ENCODE peak calls at places on chromosomes 16 and 17, in four cellular contexts. G is OCI-LY7, H is IMR-90, Y is neural progenitor cell. I is an unnamed sample.
A peak's percentile ranks its signal among the peaks of the same experiment; 100 is the strongest.

GRCh38 chr17:32852811-32853210 is 24.1 kb downstream of the MYO1D start:
- DNase-seq in G (no peak), Y (no peak), H (no peak), I (no peak)

GRCh38 chr17:62965149-62965648 is 836 bp upstream of the TANC2 start:
- DNase-seq in G (no peak), H (peak; percentile 52), Y (no peak), I (peak; percentile 32)

GRCh38 chr17:13698832-13699231 is 97.1 kb upstream of the HS3ST3A1 start:
- DNase-seq in G (peak; percentile 4), H (no peak), Y (peak; percentile 9), I (peak; percentile 27)

GRCh38 chr16:20300312-20301097 is 26.8 kb downstream of the GP2 start:
- DNase-seq in G (peak; percentile 52), H (peak; percentile 41), Y (peak; percentile 79), I (peak; percentile 46)

GRCh38 chr17:6455321-6455705 is 11.1 kb downstream of the PIMREG start:
- DNase-seq in Y (peak; percentile 78), H (peak; percentile 17), G (peak; percentile 78), I (no peak)

GRCh38 chr17:66420961-66421371 is 118.6 kb downstream of the PRKCA start:
- DNase-seq in H (peak; percentile 77), G (no peak), Y (no peak), I (no peak)

GRCh38 chr17:17439971-17440843 is 36.6 kb upstream of the MED9 start:
- DNase-seq in H (peak; percentile 42), G (peak; percentile 75), Y (peak; percentile 62), I (peak; percentile 66)

GRCh38 chr16:3578610-3579551 is 1.7 kb upstream of the NLRC3 start:
- DNase-seq in G (peak; percentile 93), H (no peak), Y (no peak), I (peak; percentile 88)

GRCh38 chr16:27355610-27356009 is 41.8 kb downstream of the IL4R start:
- DNase-seq in H (peak; percentile 22), Y (peak; percentile 47), G (peak; percentile 35), I (peak; percentile 45)

GRCh38 chr17:81167194-81167524 is 1.1 kb upstream of the AATK start:
- DNase-seq in Y (no peak), G (no peak), H (no peak), I (no peak)

GRCh38 chr16:89908236-89908635 is 10.4 kb upstream of the MC1R start:
- DNase-seq in G (no peak), H (no peak), Y (no peak), I (no peak)

GRCh38 chr16:65476556-65476955 is 354.7 kb upstream of the CDH11 start:
- DNase-seq in H (no peak), G (no peak), Y (no peak), I (no peak)

GRCh38 chr16:11470676-11471415 is 115.9 kb downstream of the LITAF start:
- DNase-seq in H (peak; percentile 49), G (no peak), Y (no peak), I (no peak)

GRCh38 chr17:31392856-31393748 is 1.6 kb downstream of the RAB11FIP4 start:
- DNase-seq in G (no peak), H (no peak), Y (no peak), I (no peak)

GRCh38 chr16:546909-547770 is 13.1 kb upstream of the PRR35 start:
- DNase-seq in G (no peak), H (peak; percentile 16), Y (peak; percentile 82), I (peak; percentile 49)

GRCh38 chr17:69342896-69343644 is 16.1 kb upstream of the ABCA5 start:
- DNase-seq in H (no peak), Y (no peak), G (no peak), I (no peak)

GRCh38 chr17:74431568-74432483 is at the start of gene GPRC5C:
- DNase-seq in G (no peak), H (no peak), Y (peak; percentile 83), I (no peak)

GRCh38 chr17:39612291-39612894 is 4.7 kb upstream of the NEUROD2 start:
- DNase-seq in G (no peak), H (no peak), Y (no peak), I (no peak)

GRCh38 chr17:15999974-16000827 is 577 bp downstream of the TTC19 start:
- DNase-seq in G (peak; percentile 55), Y (peak; percentile 84), H (peak; percentile 22), I (peak; percentile 49)

GRCh38 chr16:47375423-47375822 is 85.4 kb downstream of the ITFG1 start:
- DNase-seq in G (no peak), H (peak; percentile 28), Y (no peak), I (no peak)

GRCh38 chr16:87384162-87384999 is 805 bp upstream of the FBXO31 start:
- DNase-seq in Y (no peak), G (no peak), H (no peak), I (no peak)

GRCh38 chr17:50459756-50460155 is 8.9 kb downstream of the CHAD start:
- DNase-seq in Y (no peak), G (peak; percentile 24), H (no peak), I (peak; percentile 12)

GRCh38 chr16:67547423-67548264 is 14.7 kb upstream of the CTCF start:
- DNase-seq in G (peak; percentile 99), Y (no peak), H (no peak), I (peak; percentile 95)

GRCh38 chr16:68273896-68274295 is 9.6 kb downstream of the SLC7A6 start:
- DNase-seq in H (no peak), G (no peak), Y (no peak), I (no peak)

GRCh38 chr16:30748634-30749445 is 615 bp downstream of the PHKG2 start:
- DNase-seq in G (peak; percentile 25), H (peak; percentile 52), Y (peak; percentile 70), I (no peak)

DNA sequence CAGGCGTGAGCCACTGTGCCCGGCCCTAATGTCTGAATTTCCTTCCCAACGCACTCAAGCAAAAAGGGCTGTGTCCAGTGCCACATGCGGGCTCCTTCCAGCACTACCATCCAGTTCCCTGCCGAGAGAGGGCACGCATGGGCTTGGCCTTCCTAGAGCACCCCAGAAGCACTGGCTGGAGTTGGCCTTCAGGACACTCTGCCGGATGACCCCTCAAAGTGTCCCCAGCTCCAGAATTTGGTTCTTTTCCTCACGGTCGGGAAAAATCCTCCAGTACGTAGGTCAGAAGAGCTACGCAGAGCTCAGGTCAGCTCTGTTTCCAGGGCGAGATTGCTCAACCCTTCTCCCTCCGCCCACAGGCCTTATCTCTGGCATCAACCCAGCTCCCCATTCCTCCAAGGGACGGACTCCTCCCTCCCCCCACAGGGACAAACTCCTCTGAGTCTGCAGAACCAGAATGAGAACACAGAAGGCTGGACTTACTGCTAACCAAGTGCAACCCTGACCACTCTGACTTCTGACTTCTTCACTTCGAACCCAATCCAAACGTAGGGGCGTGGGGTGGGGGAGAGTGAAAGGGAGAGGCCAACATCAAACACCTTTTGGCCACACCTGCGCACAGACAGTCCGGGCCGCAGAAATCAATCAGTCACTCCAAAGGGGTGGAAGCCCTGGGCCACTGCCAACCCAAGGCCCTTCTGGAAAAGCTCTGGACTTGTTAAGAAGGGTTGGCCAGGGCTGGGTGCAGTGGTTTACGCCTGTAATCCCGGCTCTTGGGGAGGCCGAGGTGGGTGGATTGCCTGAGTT is 3.6 kb downstream of the CDC42EP4 start:
- DNase-seq in G (no peak), Y (no peak), H (peak; percentile 93), I (no peak)
- H2AFZ ChIP-seq in G (no peak overlapping the region), Y (no peak overlapping the region), H (peak overlapping the region; percentile 71), I (no peak overlapping the region)

GRCh38 chr17:7914771-7915610 is 1.1 kb downstream of the RNF227 start:
- DNase-seq in Y (no peak), H (peak; percentile 72), G (no peak), I (no peak)

GRCh38 chr17:7916383-7916677 is 241 bp upstream of the RNF227 start:
- DNase-seq in Y (no peak), G (no peak), H (no peak), I (no peak)

GRCh38 chr17:7916799-7917198 is 710 bp upstream of the RNF227 start:
- DNase-seq in H (peak; percentile 80), G (no peak), Y (no peak), I (peak; percentile 26)

GRCh38 chr17:7912927-7913524 is 3.1 kb downstream of the RNF227 start:
- DNase-seq in H (peak; percentile 80), Y (peak; percentile 81), G (peak; percentile 89), I (peak; percentile 64)

GRCh38 chr17:7915611-7916382 is at the start of gene RNF227:
- DNase-seq in Y (peak; percentile 95), G (peak; percentile 83), H (peak; percentile 96), I (peak; percentile 95)
- H2AFZ ChIP-seq in Y (peak within 1 kb of the TSS; percentile 88), G (peak within 1 kb of the TSS; percentile 81), H (peak within 1 kb of the TSS; percentile 91), I (peak within 1 kb of the TSS; percentile 76)

DNA sequence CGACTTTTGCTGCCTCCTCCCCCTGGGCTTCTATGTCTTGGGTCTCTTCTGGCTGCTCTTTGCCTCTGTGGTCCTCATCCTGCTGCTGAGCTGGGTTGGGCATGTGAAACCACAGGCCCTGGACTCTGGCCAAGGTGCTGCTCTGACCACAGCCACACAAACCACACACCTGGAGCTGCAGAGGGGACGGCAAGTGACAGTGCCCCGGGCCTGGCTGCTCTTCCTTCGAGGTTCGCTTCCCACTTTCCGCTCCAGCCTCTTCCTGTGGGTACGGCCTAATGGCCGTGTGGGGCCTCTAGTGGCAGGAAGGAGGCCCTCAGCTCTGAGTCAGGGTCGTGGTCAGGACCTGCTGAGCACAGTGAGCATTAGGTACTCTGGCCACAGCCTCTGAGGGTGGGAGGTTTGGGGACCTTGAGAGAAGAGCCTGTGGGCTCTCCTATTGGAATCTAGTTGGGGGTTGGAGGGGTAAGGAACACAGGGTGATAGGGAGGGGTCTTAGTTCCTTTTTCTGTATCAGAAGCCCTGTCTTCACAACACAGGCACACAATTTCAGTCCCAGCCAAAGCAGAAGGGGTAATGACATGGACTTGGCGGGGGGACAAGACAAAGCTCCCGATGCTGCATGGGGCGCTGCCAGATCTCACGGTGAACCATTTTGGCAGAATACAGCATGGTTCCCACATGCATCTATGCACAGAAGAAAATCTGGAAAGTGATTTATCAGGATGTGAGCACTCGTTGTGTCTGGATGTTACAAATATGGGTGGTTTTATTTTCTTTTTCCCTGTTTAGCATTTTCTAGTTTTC is 2.3 kb downstream of the GP1BA start:
- DNase-seq in H (peak; percentile 38), Y (no peak), G (no peak), I (no peak)
- H2AFZ ChIP-seq in H (peak overlapping the region; percentile 87), Y (no peak overlapping the region), G (no peak overlapping the region), I (no peak overlapping the region)

GRCh38 chr17:76670708-76671122 is 27.2 kb upstream of the ST6GALNAC1 start:
- DNase-seq in Y (no peak), H (no peak), G (no peak), I (no peak)
- H2AFZ ChIP-seq in Y (peak overlapping the region; percentile 77), H (peak overlapping the region; percentile 99), G (peak overlapping the region; percentile 94), I (peak overlapping the region; percentile 92)

DNA sequence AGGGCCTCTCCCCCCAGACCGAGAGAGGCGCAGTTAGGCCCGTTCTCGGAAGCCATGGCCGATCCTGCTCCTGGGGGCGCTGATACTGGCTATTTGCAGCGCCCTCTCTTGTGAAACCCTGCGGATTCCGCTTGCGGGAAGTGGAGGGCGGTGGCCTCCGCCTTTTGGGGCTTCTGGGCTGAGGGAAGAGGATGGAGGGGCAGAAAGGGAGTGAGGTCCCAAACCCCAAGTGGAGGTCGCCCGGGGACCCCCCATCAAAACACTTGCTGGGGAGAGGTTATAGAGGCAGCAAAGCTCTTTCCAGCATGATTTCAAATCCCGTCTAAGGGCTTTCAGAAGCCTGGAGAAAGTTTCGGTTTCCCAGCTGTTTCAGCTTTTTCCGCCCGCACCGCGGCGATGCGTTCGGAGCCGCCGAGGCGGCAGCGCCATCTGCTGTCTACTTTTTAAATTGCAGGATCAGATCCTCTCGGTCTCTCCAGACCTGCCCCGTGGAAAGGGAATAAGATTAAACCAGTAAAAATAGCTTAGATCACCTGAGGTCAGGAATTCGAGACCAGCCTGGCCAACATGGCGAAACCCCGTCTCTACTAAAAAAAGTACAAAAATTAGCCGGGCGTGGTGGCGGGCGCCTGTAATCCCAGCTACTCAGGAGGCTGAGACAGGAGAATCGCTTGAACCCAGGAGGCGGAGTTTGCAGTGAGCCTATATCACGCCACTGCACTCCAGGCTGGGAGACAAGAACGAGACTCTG is 15.8 kb downstream of the SNX20 start:
- DNase-seq in Y (peak; percentile 88), H (peak; percentile 57), G (peak; percentile 54), I (peak; percentile 81)
- H2AFZ ChIP-seq in Y (peak overlapping the region; percentile 93), H (peak overlapping the region; percentile 90), G (no peak overlapping the region), I (peak overlapping the region; percentile 55)